ENCODE peak calls at places on chromosome X, in four cellular contexts. M is NT2/D1, L is adrenal gland, C is H7. Y is an unnamed sample.
A peak's percentile ranks its signal among the peaks of the same experiment; 100 is the strongest.

GRCh38 chrX:10395179-10395578 is 225.2 kb downstream of the MID1 start:
- DNase-seq in M (no peak), L (no peak), C (no peak), Y (no peak)

GRCh38 chrX:71814123-71814912 is 51.2 kb downstream of the CXorf49B start:
- DNase-seq in M (no peak), L (no peak), C (no peak), Y (no peak)

GRCh38 chrX:101359966-101360365 is 11.4 kb upstream of the TIMM8A start:
- DNase-seq in M (no peak), L (no peak), C (no peak), Y (no peak)

GRCh38 chrX:136694491-136695087 is 46.6 kb downstream of the CD40LG start:
- DNase-seq in M (no peak), L (no peak), C (peak; percentile 67), Y (no peak)

GRCh38 chrX:113512700-113513395 is 672.2 kb upstream of the AMOT start:
- DNase-seq in M (no peak), L (no peak), C (no peak), Y (peak; percentile 22)

GRCh38 chrX:133249659-133250058 is 31.5 kb upstream of the TFDP3 start:
- DNase-seq in M (no peak), L (no peak), C (no peak), Y (no peak)

GRCh38 chrX:82528525-82528924 is 979.6 kb upstream of the POU3F4 start:
- DNase-seq in M (no peak), L (no peak), C (no peak), Y (no peak)

GRCh38 chrX:87489071-87489470 is 28.5 kb upstream of the KLHL4 start:
- DNase-seq in M (no peak), L (no peak), C (no peak), Y (no peak)

GRCh38 chrX:130575831-130576404 is 174.1 kb downstream of the RBMX2 start:
- DNase-seq in M (peak; percentile 5), L (peak; percentile 54), C (peak; percentile 56), Y (peak; percentile 3)

GRCh38 chrX:32852203-32852602 is 359.1 kb downstream of the DMD start:
- DNase-seq in M (no peak), L (no peak), C (no peak), Y (no peak)

GRCh38 chrX:103311401-103311785 is 603 bp upstream of the BEX2 start:
- DNase-seq in M (no peak), L (no peak), C (no peak), Y (no peak)
- H3K4me3 ChIP-seq in M (no peak overlapping the region), L (peak overlapping the region; percentile 58), C (no peak overlapping the region), Y (no peak overlapping the region)

GRCh38 chrX:53211391-53211978 is 13.5 kb downstream of the KDM5C start:
- DNase-seq in M (no peak), L (no peak), C (no peak), Y (no peak)
- H3K36me3 ChIP-seq in M (peaks cover 76% of the 10 kb centered on the region), L (no peaks in the 10 kb centered on the region), C (peaks cover 38% of the 10 kb centered on the region), Y (peaks cover 19% of the 10 kb centered on the region)

DNA sequence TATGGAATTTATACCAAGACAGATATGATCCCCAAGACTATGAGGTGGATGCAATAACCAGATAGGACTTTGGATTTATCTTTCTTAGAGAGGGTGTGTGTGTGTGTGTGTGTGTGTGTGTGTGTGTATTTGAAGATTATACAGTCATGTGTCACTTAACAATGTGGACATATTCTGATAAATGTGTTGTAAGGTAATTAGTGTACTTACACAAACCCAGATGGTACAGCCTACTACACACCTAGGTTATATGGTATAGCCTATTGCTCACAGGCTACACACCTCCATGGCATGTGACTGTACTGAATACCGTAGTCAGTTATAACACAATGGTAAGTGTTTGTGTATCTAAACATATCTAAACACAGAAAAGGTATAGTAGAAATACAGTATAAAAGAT is 24.5 kb upstream of the TAB3 start:
- DNase-seq in M (no peak), L (no peak), C (no peak), Y (no peak)
- H3K4me3 ChIP-seq in M (no peak overlapping the region), L (no peak overlapping the region), C (no peak overlapping the region), Y (no peak overlapping the region)

DNA sequence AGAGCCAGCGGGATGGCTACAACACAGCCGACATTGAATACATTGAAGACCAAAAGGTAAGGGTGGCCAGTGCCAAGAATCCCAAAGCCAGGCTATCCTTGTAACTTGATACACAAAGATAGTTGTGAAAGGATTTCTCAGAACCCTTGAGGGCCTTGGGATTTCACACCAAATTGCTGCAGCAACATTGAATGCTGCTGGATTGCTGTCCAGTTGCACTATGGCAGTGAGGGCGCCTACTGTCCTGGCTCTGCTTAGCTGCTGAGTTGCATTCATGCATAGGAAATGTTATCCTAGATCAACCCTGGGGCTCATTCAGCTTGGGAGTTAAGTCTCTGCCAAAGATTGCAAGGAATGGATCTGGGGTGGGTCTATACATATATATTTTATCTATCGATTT is 38.7 kb downstream of the LONRF3 start:
- DNase-seq in M (no peak), L (no peak), C (no peak), Y (no peak)
- H3K36me3 ChIP-seq in M (no peaks in the 10 kb centered on the region), L (no peaks in the 10 kb centered on the region), C (no peaks in the 10 kb centered on the region), Y (no peaks in the 10 kb centered on the region)

GRCh38 chrX:16124201-16124600 is 836 bp downstream of the GRPR start:
- DNase-seq in M (no peak), L (no peak), C (no peak), Y (no peak)

GRCh38 chrX:16120431-16120830 is 2.9 kb upstream of the GRPR start:
- DNase-seq in M (no peak), L (no peak), C (no peak), Y (no peak)

GRCh38 chrX:16125520-16126149 is 2.3 kb downstream of the GRPR start:
- DNase-seq in M (no peak), L (no peak), C (no peak), Y (peak; percentile 3)

GRCh38 chrX:16119353-16120220 is 3.8 kb upstream of the GRPR start:
- DNase-seq in M (no peak), L (no peak), C (no peak), Y (no peak)

DNA sequence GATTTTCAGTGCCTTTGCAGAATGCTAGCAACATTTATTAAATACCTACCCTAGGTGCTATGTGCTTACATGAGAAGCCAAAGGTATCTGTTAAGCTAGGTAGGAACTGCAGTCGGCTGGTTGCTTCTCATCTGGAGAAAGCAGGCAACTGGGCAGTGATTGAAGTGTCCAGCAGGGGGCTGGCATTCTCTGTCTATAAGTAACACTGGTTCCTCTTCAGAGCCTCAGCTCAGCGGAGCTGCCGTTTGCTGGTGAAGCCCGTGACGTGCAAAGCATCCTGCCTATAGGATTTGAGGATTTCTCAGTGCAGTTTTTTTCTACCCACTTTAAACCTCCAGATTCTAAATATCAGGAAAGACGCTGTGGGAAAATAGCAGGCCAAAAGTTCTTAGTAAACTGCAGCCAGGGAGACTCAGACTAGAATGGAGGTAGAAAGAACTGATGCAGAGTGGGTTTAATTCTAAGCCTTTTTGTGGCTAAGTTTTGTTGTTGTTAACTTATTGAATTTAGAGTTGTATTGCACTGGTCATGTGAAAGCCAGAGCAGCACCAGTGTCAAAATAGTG is at the start of gene GRPR:
- DNase-seq in M (peak; percentile 85), L (peak; percentile 80), C (peak; percentile 44), Y (peak; percentile 84)
- H3K4me3 ChIP-seq in M (no peak within 1 kb of the TSS), L (no peak within 1 kb of the TSS), C (peak within 1 kb of the TSS; percentile 50), Y (no peak within 1 kb of the TSS)

GRCh38 chrX:73992019-73992418 is 312.0 kb upstream of the ZCCHC13 start:
- DNase-seq in M (no peak), L (no peak), C (no peak), Y (no peak)
- H3K36me3 ChIP-seq in M (peaks cover 23% of the 10 kb centered on the region), L (no peaks in the 10 kb centered on the region), C (peaks cover 9% of the 10 kb centered on the region), Y (peaks cover 22% of the 10 kb centered on the region)

DNA sequence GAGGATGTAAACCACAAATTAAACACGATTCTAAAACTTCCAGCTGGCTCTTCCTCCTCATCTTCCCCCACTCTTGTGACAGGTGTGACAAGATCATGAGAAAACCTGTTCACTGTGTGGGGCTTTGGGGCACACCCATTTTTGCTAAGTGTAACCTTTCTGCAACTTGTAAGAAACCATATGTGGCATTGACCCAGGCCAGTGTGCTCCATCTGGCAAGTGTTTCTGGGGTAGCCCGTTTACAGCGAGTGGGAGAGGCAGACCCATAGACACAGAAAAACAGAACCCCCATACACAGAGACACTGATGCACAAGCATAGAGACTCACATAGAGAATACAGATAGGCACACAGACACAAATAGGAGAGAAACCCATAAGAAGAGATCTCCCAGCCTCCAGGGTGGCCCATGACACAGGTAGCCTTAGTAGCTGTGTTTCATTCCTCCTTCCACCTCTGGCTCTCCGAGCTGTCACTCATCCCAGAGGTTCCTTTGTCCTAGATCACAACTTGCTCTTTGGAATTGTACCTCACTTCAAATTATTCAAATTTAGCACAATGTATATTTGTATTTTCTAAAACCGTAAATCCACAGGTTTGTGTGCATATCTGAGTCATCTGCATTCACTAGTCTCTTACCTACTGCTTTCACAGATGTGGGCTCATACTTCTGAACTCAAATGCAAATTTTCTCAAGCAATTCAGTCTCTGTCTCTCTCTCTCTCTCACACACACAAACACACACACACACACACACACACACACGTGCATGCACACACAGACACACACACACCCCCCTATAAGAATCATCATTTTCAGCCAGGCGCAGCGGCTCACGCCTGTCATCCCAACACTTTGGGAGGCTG is 114.4 kb downstream of the SH3KBP1 start:
- DNase-seq in M (no peak), L (peak; percentile 14), C (no peak), Y (no peak)
- H3K4me3 ChIP-seq in M (no peak overlapping the region), L (no peak overlapping the region), C (no peak overlapping the region), Y (no peak overlapping the region)

GRCh38 chrX:45845142-45845541 is 644.5 kb upstream of the DIPK2B start:
- DNase-seq in M (no peak), L (no peak), C (no peak), Y (no peak)

GRCh38 chrX:45849261-45849660 is 648.6 kb upstream of the DIPK2B start:
- DNase-seq in M (no peak), L (no peak), C (peak; percentile 19), Y (peak; percentile 39)

GRCh38 chrX:45843518-45843917 is 642.8 kb upstream of the DIPK2B start:
- DNase-seq in M (no peak), L (no peak), C (no peak), Y (no peak)

GRCh38 chrX:45847966-45848365 is 647.3 kb upstream of the DIPK2B start:
- DNase-seq in M (no peak), L (no peak), C (no peak), Y (no peak)

DNA sequence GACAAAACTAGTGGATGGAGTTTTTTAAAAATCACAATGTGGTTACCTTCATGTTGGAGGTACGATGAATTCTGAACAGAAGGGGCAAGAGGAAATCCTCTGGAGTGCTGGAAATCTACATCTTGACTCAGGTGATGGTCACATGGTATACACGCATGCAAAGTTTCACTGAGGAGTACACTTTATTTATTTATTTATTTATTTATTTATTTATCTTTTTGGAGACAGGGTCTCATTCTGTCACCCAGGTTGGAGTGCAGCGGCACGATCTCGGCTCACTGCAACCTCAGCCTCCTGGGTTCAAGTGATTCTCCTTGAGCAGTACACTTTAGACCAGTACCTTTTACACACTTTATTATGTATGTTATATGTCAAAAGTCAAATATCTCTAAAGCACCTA is 645.7 kb upstream of the DIPK2B start:
- DNase-seq in M (no peak), L (no peak), C (no peak), Y (no peak)
- H3K36me3 ChIP-seq in M (peaks cover 67% of the 10 kb centered on the region), L (no peaks in the 10 kb centered on the region), C (peaks cover 37% of the 10 kb centered on the region), Y (peaks cover 48% of the 10 kb centered on the region)

DNA sequence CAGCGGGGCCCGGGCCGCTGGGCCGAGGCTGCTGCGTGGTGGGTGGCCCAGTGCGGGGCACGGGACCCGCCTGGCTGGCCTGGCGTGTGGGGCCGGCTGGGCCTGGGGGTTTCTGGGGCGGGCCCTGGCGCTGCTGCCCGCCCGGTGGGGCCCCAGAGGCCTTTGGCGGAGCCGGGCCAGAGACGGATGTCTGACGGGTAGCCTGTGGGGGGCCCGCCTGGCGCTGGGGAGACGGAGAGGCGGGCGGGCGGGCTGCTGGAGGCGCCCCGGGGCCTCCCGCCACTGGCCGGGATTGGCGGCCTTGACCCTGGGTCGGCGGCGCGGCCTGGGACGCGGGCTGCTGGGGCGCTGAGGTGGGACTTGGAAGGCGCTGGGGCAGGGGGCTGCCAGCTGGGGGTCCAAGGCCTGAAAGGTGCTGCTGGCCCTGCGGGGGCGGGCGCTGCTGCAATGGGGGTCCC is 8.1 kb upstream of the TIMP1 start:
- DNase-seq in M (no peak), L (no peak), C (peak; percentile 85), Y (no peak)
- H3K4me3 ChIP-seq in M (peak overlapping the region; percentile 41), L (peak overlapping the region; percentile 2), C (peak overlapping the region; percentile 48), Y (no peak overlapping the region)